ENCODE peak calls at places on chromosomes 16 and 17, in four cellular contexts. J is GM06990, A is BE2C, N is uterus. Z is an unnamed sample. For H3K27me3, the result is how much of the 10 kb centered on the place peaks cover.

GRCh38 chr17:40448639-40449261 is 5.5 kb downstream of the IGFBP4 start:
- DNase-seq in A (no peak), J (no peak), N (no peak), Z (no peak)

GRCh38 chr17:57948169-57948554 is 7.0 kb downstream of the CUEDC1 start:
- DNase-seq in J (no peak), N (peak), A (no peak), Z (no peak)

GRCh38 chr16:22007509-22008214 is at the start of gene MOSMO:
- DNase-seq in J (peak), A (peak), N (peak), Z (peak)

GRCh38 chr17:67246648-67247415 is 1.8 kb upstream of the HELZ start:
- DNase-seq in A (no peak), N (no peak), J (peak), Z (no peak)

GRCh38 chr17:81025065-81025751 is 9.7 kb upstream of the BAIAP2 start:
- DNase-seq in J (no peak), N (no peak), A (no peak), Z (no peak)

GRCh38 chr17:64315032-64315490 is 52.0 kb upstream of the TEX2 start:
- DNase-seq in J (no peak), N (peak), A (no peak), Z (peak)

GRCh38 chr17:42531455-42532354 is 4.3 kb upstream of the NAGLU start:
- DNase-seq in J (peak), N (peak), A (peak), Z (peak)

GRCh38 chr16:67884684-67885083 is at the start of gene NRN1L:
- DNase-seq in N (peak), A (peak), J (no peak), Z (peak)

GRCh38 chr17:7294614-7295153 is at the start of gene YBX2:
- DNase-seq in J (peak), A (peak), N (peak), Z (peak)

GRCh38 chr16:49483651-49484451 is 110.2 kb downstream of the C16orf78 start:
- DNase-seq in A (no peak), J (no peak), N (peak), Z (no peak)

GRCh38 chr17:82376042-82376730 is 4.6 kb downstream of the UTS2R start:
- DNase-seq in A (no peak), N (no peak), J (no peak), Z (no peak)

GRCh38 chr16:50136399-50136798 is 16.7 kb upstream of the TENT4B start:
- DNase-seq in N (no peak), J (no peak), A (no peak), Z (no peak)

GRCh38 chr17:8649157-8650118 is 18.9 kb upstream of the MYH10 start:
- DNase-seq in N (peak), J (no peak), A (no peak), Z (no peak)

GRCh38 chr17:50281739-50282401 is 7.6 kb downstream of the TMEM92 start:
- DNase-seq in N (no peak), A (no peak), J (no peak), Z (no peak)

GRCh38 chr16:996672-997071 is 15.1 kb downstream of the SOX8 start:
- DNase-seq in N (no peak), A (no peak), J (no peak), Z (no peak)

GRCh38 chr17:6269474-6269873 is 165.4 kb downstream of the AIPL1 start:
- DNase-seq in A (no peak), J (no peak), N (no peak), Z (peak)

GRCh38 chr17:80688994-80689635 is 144.5 kb downstream of the RPTOR start:
- DNase-seq in A (no peak), N (no peak), J (no peak), Z (no peak)

GRCh38 chr17:75090871-75091854 is 3.4 kb downstream of the SLC16A5 start:
- DNase-seq in J (no peak), N (peak), A (no peak), Z (no peak)

GRCh38 chr17:27959382-27959709 is 66.2 kb upstream of the LYRM9 start:
- DNase-seq in A (no peak), J (no peak), N (no peak), Z (no peak)

GRCh38 chr17:17343160-17343735 is 40.1 kb downstream of the NT5M start:
- DNase-seq in A (no peak), N (no peak), J (no peak), Z (no peak)

GRCh38 chr17:27635275-27635823 is 4.4 kb downstream of the LGALS9 start:
- DNase-seq in A (no peak), N (no peak), J (no peak), Z (no peak)

GRCh38 chr17:39461911-39462641 is 790 bp downstream of the CDK12 start:
- DNase-seq in N (no peak), A (peak), J (peak), Z (no peak)

GRCh38 chr17:35969558-35970442 is 11.5 kb downstream of the CCL16 start:
- DNase-seq in J (no peak), N (peak), A (peak), Z (peak)

GRCh38 chr17:3683054-3683511 is 12.9 kb downstream of the P2RX5 start:
- DNase-seq in J (peak), N (no peak), A (peak), Z (no peak)

GRCh38 chr16:30554933-30555847 is 3.0 kb downstream of the ZNF764 start:
- DNase-seq in J (no peak), A (no peak), N (no peak), Z (no peak)

GRCh38 chr16:88435437-88436355 is 17.4 kb upstream of the ZFPM1 start:
- DNase-seq in J (no peak), A (no peak), N (no peak), Z (no peak)
- H3K27me3 ChIP-seq in J (under half), A (under half), N (under half), Z (half or more)

GRCh38 chr16:86593913-86594312 is 15.6 kb downstream of the FOXL1 start:
- DNase-seq in N (no peak), A (no peak), J (no peak), Z (no peak)

GRCh38 chr16:86597880-86598606 is 19.7 kb downstream of the FOXL1 start:
- DNase-seq in N (no peak), A (peak), J (no peak), Z (no peak)

GRCh38 chr16:86597126-86597879 is 19.0 kb downstream of the FOXL1 start:
- DNase-seq in J (no peak), A (no peak), N (no peak), Z (no peak)

GRCh38 chr16:86594712-86595111 is 16.4 kb downstream of the FOXL1 start:
- DNase-seq in N (no peak), J (no peak), A (no peak), Z (no peak)

DNA sequence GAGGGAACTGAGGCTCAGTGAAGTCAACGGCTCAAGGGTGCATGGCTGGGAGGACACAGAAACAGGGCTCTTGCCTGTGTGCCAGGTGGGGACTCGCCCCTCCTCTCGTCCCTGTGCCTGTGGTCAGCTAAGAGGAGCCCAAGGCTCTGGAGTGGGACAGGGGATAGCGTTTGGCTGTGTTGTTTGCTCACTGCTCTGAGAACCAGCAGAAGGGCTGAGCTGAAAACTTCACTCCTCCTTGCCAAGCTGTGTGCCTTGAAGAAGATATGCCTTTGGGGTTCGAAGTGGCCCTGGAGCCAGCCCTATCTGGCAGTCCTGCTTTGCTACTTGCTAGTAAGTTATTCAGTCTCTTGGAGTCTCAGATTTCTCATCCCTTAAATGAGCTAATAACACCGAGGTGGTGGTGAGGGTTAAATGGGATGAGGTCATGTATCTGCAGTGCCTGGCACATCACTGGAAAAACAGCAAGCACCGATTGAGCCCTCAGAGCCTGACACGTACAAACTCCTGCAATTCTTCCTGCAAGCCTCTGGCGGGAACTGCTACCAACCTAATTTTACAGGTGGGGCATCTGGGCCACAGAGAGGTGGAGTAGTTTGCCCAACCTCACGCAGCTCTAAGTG is 17.7 kb downstream of the FOXL1 start:
- DNase-seq in J (no peak), N (no peak), A (no peak), Z (no peak)
- H3K27me3 ChIP-seq in J (under half), N (under half), A (under half), Z (half or more)

GRCh38 chr16:85868495-85868894 is 30.5 kb upstream of the IRF8 start:
- DNase-seq in N (no peak), A (no peak), J (no peak), Z (no peak)
- H3K27me3 ChIP-seq in N (under half), A (half or more), J (under half), Z (under half)

GRCh38 chr17:79141578-79142338 is 67.1 kb downstream of the ENGASE start:
- DNase-seq in N (no peak), J (no peak), A (no peak), Z (no peak)
- H3K27me3 ChIP-seq in N (under half), J (under half), A (half or more), Z (half or more)